ENCODE peak calls at places on chromosomes 2 and 18, in six cellular contexts. One of them, this sample, is unnamed.

GRCh38 chr2:215531284-215531683 is 95.4 kb upstream of the FN1 start:
- DNase-seq in fibroblast of pulmonary artery: peak
- DNase-seq in endothelial cell: no peak
- DNase-seq in brain microvascular endothelial cell: peak
- DNase-seq in fibroblast of lung: peak
- DNase-seq in cardiac muscle cell: peak
- DNase-seq in this sample: peak

GRCh38 chr2:174764281-174765063 is at the start of gene CHRNA1:
- DNase-seq in endothelial cell: no peak
- DNase-seq in fibroblast of lung: peak
- DNase-seq in brain microvascular endothelial cell: peak
- DNase-seq in fibroblast of pulmonary artery: no peak
- DNase-seq in cardiac muscle cell: peak
- DNase-seq in this sample: no peak

GRCh38 chr2:197909377-197909776 is 105.0 kb downstream of the PLCL1 start:
- DNase-seq in brain microvascular endothelial cell: peak
- DNase-seq in endothelial cell: no peak
- DNase-seq in cardiac muscle cell: peak
- DNase-seq in fibroblast of lung: peak
- DNase-seq in fibroblast of pulmonary artery: peak
- DNase-seq in this sample: peak

GRCh38 chr2:8837795-8838140 is 355 bp upstream of the KIDINS220 start:
- DNase-seq in brain microvascular endothelial cell: no peak
- DNase-seq in endothelial cell: no peak
- DNase-seq in cardiac muscle cell: no peak
- DNase-seq in fibroblast of lung: no peak
- DNase-seq in fibroblast of pulmonary artery: no peak
- DNase-seq in this sample: no peak

GRCh38 chr2:176518823-176519222 is 249.6 kb downstream of the MTX2 start:
- DNase-seq in fibroblast of pulmonary artery: peak
- DNase-seq in cardiac muscle cell: no peak
- DNase-seq in brain microvascular endothelial cell: no peak
- DNase-seq in fibroblast of lung: no peak
- DNase-seq in endothelial cell: peak
- DNase-seq in this sample: no peak

GRCh38 chr2:153287109-153287801 is 191.3 kb downstream of the RPRM start:
- DNase-seq in brain microvascular endothelial cell: no peak
- DNase-seq in fibroblast of pulmonary artery: no peak
- DNase-seq in fibroblast of lung: no peak
- DNase-seq in endothelial cell: peak
- DNase-seq in cardiac muscle cell: peak
- DNase-seq in this sample: no peak

GRCh38 chr2:217940261-217941220 is 62.3 kb downstream of the TNS1 start:
- DNase-seq in cardiac muscle cell: no peak
- DNase-seq in brain microvascular endothelial cell: no peak
- DNase-seq in endothelial cell: no peak
- DNase-seq in fibroblast of lung: no peak
- DNase-seq in fibroblast of pulmonary artery: no peak
- DNase-seq in this sample: no peak

GRCh38 chr18:8139127-8139591 is 470.1 kb upstream of the RAB12 start:
- DNase-seq in fibroblast of lung: no peak
- DNase-seq in brain microvascular endothelial cell: no peak
- DNase-seq in cardiac muscle cell: peak
- DNase-seq in endothelial cell: no peak
- DNase-seq in fibroblast of pulmonary artery: no peak
- DNase-seq in this sample: no peak

GRCh38 chr2:217160103-217160502 is 300.2 kb upstream of the TNP1 start:
- DNase-seq in cardiac muscle cell: no peak
- DNase-seq in endothelial cell: no peak
- DNase-seq in fibroblast of lung: peak
- DNase-seq in brain microvascular endothelial cell: no peak
- DNase-seq in fibroblast of pulmonary artery: no peak
- DNase-seq in this sample: peak

GRCh38 chr2:144152817-144153271 is 367.1 kb downstream of the ZEB2 start:
- DNase-seq in fibroblast of pulmonary artery: peak
- DNase-seq in cardiac muscle cell: peak
- DNase-seq in fibroblast of lung: peak
- DNase-seq in endothelial cell: no peak
- DNase-seq in brain microvascular endothelial cell: peak
- DNase-seq in this sample: no peak

GRCh38 chr2:127035212-127035611 is 71.7 kb downstream of the BIN1 start:
- DNase-seq in brain microvascular endothelial cell: no peak
- DNase-seq in endothelial cell: no peak
- DNase-seq in fibroblast of pulmonary artery: no peak
- DNase-seq in cardiac muscle cell: no peak
- DNase-seq in fibroblast of lung: no peak
- DNase-seq in this sample: no peak

GRCh38 chr18:8307960-8308359 is 301.3 kb upstream of the RAB12 start:
- DNase-seq in cardiac muscle cell: no peak
- DNase-seq in endothelial cell: no peak
- DNase-seq in fibroblast of pulmonary artery: no peak
- DNase-seq in brain microvascular endothelial cell: no peak
- DNase-seq in fibroblast of lung: no peak
- DNase-seq in this sample: no peak

GRCh38 chr2:55155764-55156221 is 76.3 kb downstream of the CLHC1 start:
- DNase-seq in fibroblast of lung: peak
- DNase-seq in fibroblast of pulmonary artery: no peak
- DNase-seq in brain microvascular endothelial cell: peak
- DNase-seq in cardiac muscle cell: peak
- DNase-seq in endothelial cell: no peak
- DNase-seq in this sample: no peak

GRCh38 chr2:150710916-150711315 is 223.4 kb upstream of the RND3 start:
- DNase-seq in brain microvascular endothelial cell: no peak
- DNase-seq in endothelial cell: no peak
- DNase-seq in fibroblast of lung: no peak
- DNase-seq in fibroblast of pulmonary artery: no peak
- DNase-seq in cardiac muscle cell: no peak
- DNase-seq in this sample: no peak

GRCh38 chr2:201270293-201271001 is 10.1 kb downstream of the CASP8 start:
- DNase-seq in fibroblast of pulmonary artery: no peak
- DNase-seq in brain microvascular endothelial cell: no peak
- DNase-seq in cardiac muscle cell: no peak
- DNase-seq in endothelial cell: no peak
- DNase-seq in fibroblast of lung: no peak
- DNase-seq in this sample: no peak

GRCh38 chr2:239212553-239213419 is 188.0 kb downstream of the HDAC4 start:
- DNase-seq in cardiac muscle cell: no peak
- DNase-seq in fibroblast of lung: no peak
- DNase-seq in endothelial cell: no peak
- DNase-seq in brain microvascular endothelial cell: no peak
- DNase-seq in fibroblast of pulmonary artery: no peak
- DNase-seq in this sample: no peak

GRCh38 chr2:47026738-47027531 is 111.3 kb upstream of the MCFD2 start:
- DNase-seq in endothelial cell: no peak
- DNase-seq in fibroblast of lung: no peak
- DNase-seq in brain microvascular endothelial cell: no peak
- DNase-seq in fibroblast of pulmonary artery: no peak
- DNase-seq in cardiac muscle cell: no peak
- DNase-seq in this sample: peak

GRCh38 chr2:109193807-109194702 is 65.0 kb downstream of the SH3RF3 start:
- DNase-seq in fibroblast of pulmonary artery: no peak
- DNase-seq in endothelial cell: no peak
- DNase-seq in brain microvascular endothelial cell: no peak
- DNase-seq in cardiac muscle cell: no peak
- DNase-seq in fibroblast of lung: no peak
- DNase-seq in this sample: no peak

GRCh38 chr18:7388752-7389151 is 157.9 kb downstream of the LRRC30 start:
- DNase-seq in fibroblast of pulmonary artery: no peak
- DNase-seq in endothelial cell: no peak
- DNase-seq in brain microvascular endothelial cell: no peak
- DNase-seq in cardiac muscle cell: no peak
- DNase-seq in fibroblast of lung: no peak
- DNase-seq in this sample: no peak

GRCh38 chr2:104944495-104944894 is 90.6 kb downstream of the POU3F3 start:
- DNase-seq in fibroblast of pulmonary artery: peak
- DNase-seq in endothelial cell: peak
- DNase-seq in brain microvascular endothelial cell: no peak
- DNase-seq in cardiac muscle cell: peak
- DNase-seq in fibroblast of lung: peak
- DNase-seq in this sample: peak

GRCh38 chr2:174021056-174021656 is 56.0 kb upstream of the SP3 start:
- DNase-seq in fibroblast of pulmonary artery: no peak
- DNase-seq in brain microvascular endothelial cell: no peak
- DNase-seq in cardiac muscle cell: no peak
- DNase-seq in endothelial cell: no peak
- DNase-seq in fibroblast of lung: no peak
- DNase-seq in this sample: no peak

GRCh38 chr18:25076980-25077780 is 274.8 kb downstream of the ZNF521 start:
- DNase-seq in fibroblast of pulmonary artery: no peak
- DNase-seq in brain microvascular endothelial cell: no peak
- DNase-seq in cardiac muscle cell: no peak
- DNase-seq in fibroblast of lung: no peak
- DNase-seq in endothelial cell: no peak
- DNase-seq in this sample: no peak

GRCh38 chr2:44787663-44788062 is 153.8 kb upstream of the SIX3 start:
- DNase-seq in fibroblast of lung: no peak
- DNase-seq in endothelial cell: no peak
- DNase-seq in fibroblast of pulmonary artery: no peak
- DNase-seq in brain microvascular endothelial cell: no peak
- DNase-seq in cardiac muscle cell: no peak
- DNase-seq in this sample: no peak

GRCh38 chr2:226526731-226527130 is 272.9 kb downstream of the IRS1 start:
- DNase-seq in endothelial cell: no peak
- DNase-seq in fibroblast of lung: no peak
- DNase-seq in cardiac muscle cell: no peak
- DNase-seq in fibroblast of pulmonary artery: no peak
- DNase-seq in brain microvascular endothelial cell: no peak
- DNase-seq in this sample: no peak

GRCh38 chr2:20148841-20149702 is 75.9 kb downstream of the SDC1 start:
- DNase-seq in cardiac muscle cell: peak
- DNase-seq in endothelial cell: no peak
- DNase-seq in brain microvascular endothelial cell: peak
- DNase-seq in fibroblast of lung: peak
- DNase-seq in fibroblast of pulmonary artery: peak
- DNase-seq in this sample: peak

GRCh38 chr2:166365239-166365638 is 10.5 kb downstream of the SCN9A start:
- DNase-seq in brain microvascular endothelial cell: no peak
- DNase-seq in endothelial cell: no peak
- DNase-seq in fibroblast of lung: no peak
- DNase-seq in fibroblast of pulmonary artery: no peak
- DNase-seq in cardiac muscle cell: no peak
- DNase-seq in this sample: no peak

GRCh38 chr2:188473306-188473705 is 181.6 kb downstream of the GULP1 start:
- DNase-seq in fibroblast of lung: no peak
- DNase-seq in brain microvascular endothelial cell: no peak
- DNase-seq in fibroblast of pulmonary artery: no peak
- DNase-seq in endothelial cell: no peak
- DNase-seq in cardiac muscle cell: no peak
- DNase-seq in this sample: no peak

GRCh38 chr2:60515751-60516226 is 37.7 kb downstream of the BCL11A start:
- DNase-seq in brain microvascular endothelial cell: peak
- DNase-seq in fibroblast of pulmonary artery: peak
- DNase-seq in fibroblast of lung: peak
- DNase-seq in endothelial cell: no peak
- DNase-seq in cardiac muscle cell: peak
- DNase-seq in this sample: peak

GRCh38 chr2:206260427-206261012 is 13.9 kb upstream of the ZDBF2 start:
- DNase-seq in brain microvascular endothelial cell: peak
- DNase-seq in fibroblast of lung: peak
- DNase-seq in fibroblast of pulmonary artery: peak
- DNase-seq in cardiac muscle cell: peak
- DNase-seq in endothelial cell: peak
- DNase-seq in this sample: peak

GRCh38 chr2:19651466-19651865 is 250.3 kb downstream of the TTC32 start:
- DNase-seq in cardiac muscle cell: no peak
- DNase-seq in fibroblast of pulmonary artery: no peak
- DNase-seq in brain microvascular endothelial cell: no peak
- DNase-seq in endothelial cell: no peak
- DNase-seq in fibroblast of lung: no peak
- DNase-seq in this sample: peak

GRCh38 chr2:184677171-184677570 is 78.8 kb downstream of the ZNF804A start:
- DNase-seq in fibroblast of pulmonary artery: peak
- DNase-seq in endothelial cell: no peak
- DNase-seq in fibroblast of lung: no peak
- DNase-seq in cardiac muscle cell: peak
- DNase-seq in brain microvascular endothelial cell: no peak
- DNase-seq in this sample: no peak

DNA sequence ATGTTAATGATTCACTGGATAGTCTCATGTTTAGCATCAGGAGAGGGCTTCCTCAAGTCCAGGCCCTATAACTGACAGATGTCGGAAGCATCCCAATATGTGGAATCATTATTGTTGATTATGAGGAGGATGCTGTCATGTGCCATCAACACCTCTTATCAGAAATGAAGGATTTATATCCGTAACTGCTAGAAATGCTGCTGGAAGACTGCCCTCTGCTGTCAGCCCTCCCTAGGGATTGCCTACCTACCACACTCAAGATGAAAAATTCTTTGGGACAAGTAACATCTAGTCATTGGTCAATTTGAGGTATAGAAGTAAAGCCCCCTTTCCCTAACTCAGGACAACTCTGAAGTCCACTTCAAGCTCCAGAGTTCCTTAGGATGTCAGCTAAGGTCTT is 1166.5 kb upstream of the NXPH2 start:
- DNase-seq in brain microvascular endothelial cell: no peak
- DNase-seq in cardiac muscle cell: no peak
- DNase-seq in fibroblast of lung: no peak
- DNase-seq in fibroblast of pulmonary artery: no peak
- DNase-seq in endothelial cell: no peak
- DNase-seq in this sample: no peak
- TF ChIP-seq CTCF in brain microvascular endothelial cell: no peak
- TF ChIP-seq CTCF in cardiac muscle cell: no peak
- TF ChIP-seq CTCF in fibroblast of lung: no peak
- TF ChIP-seq CTCF in fibroblast of pulmonary artery: no peak
- TF ChIP-seq CTCF in endothelial cell: no peak
- TF ChIP-seq CTCF in this sample: no peak

GRCh38 chr2:204108301-204108700 is 171.7 kb downstream of the ICOS start:
- DNase-seq in cardiac muscle cell: peak
- DNase-seq in fibroblast of pulmonary artery: no peak
- DNase-seq in fibroblast of lung: peak
- DNase-seq in endothelial cell: peak
- DNase-seq in brain microvascular endothelial cell: peak
- DNase-seq in this sample: peak
- TF ChIP-seq CTCF in cardiac muscle cell: no peak
- TF ChIP-seq CTCF in fibroblast of pulmonary artery: peak
- TF ChIP-seq CTCF in fibroblast of lung: peak
- TF ChIP-seq CTCF in endothelial cell: peak
- TF ChIP-seq CTCF in brain microvascular endothelial cell: peak
- TF ChIP-seq CTCF in this sample: peak

GRCh38 chr18:12046751-12047335 is 46.8 kb upstream of the ANKRD62 start:
- DNase-seq in fibroblast of pulmonary artery: no peak
- DNase-seq in brain microvascular endothelial cell: no peak
- DNase-seq in endothelial cell: no peak
- DNase-seq in cardiac muscle cell: no peak
- DNase-seq in fibroblast of lung: no peak
- DNase-seq in this sample: peak
- TF ChIP-seq CTCF in fibroblast of pulmonary artery: no peak
- TF ChIP-seq CTCF in brain microvascular endothelial cell: peak
- TF ChIP-seq CTCF in endothelial cell: peak
- TF ChIP-seq CTCF in cardiac muscle cell: no peak
- TF ChIP-seq CTCF in fibroblast of lung: no peak
- TF ChIP-seq CTCF in this sample: no peak

DNA sequence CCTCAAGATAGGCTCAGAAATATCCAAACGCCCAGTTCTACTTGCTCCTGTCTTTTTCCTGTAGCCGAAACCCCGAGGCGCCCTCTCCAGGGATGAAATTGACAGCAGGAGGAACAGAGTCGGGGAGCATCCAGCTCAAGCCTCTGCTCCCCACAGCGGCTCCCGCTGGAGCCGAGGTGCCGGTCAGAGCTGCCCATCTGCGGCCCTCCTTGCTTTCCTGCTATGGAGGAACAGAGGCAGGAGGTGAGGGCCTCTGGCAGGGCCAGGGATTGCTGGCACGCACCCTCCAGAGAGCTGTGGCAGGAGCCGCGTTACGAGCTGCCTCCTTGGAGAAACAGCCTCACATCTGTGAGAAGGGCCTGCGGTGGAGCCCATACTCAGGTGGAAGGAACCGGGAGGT is 172.1 kb downstream of the RNF144A start:
- DNase-seq in cardiac muscle cell: no peak
- DNase-seq in endothelial cell: no peak
- DNase-seq in brain microvascular endothelial cell: no peak
- DNase-seq in fibroblast of pulmonary artery: no peak
- DNase-seq in fibroblast of lung: no peak
- DNase-seq in this sample: no peak
- TF ChIP-seq CTCF in cardiac muscle cell: no peak
- TF ChIP-seq CTCF in endothelial cell: no peak
- TF ChIP-seq CTCF in brain microvascular endothelial cell: no peak
- TF ChIP-seq CTCF in fibroblast of pulmonary artery: no peak
- TF ChIP-seq CTCF in fibroblast of lung: no peak
- TF ChIP-seq CTCF in this sample: no peak

This sample was measured in MCF 10A.